ENCODE peak calls at places on chromosomes 16 and 17, in four cellular contexts. One of them, this sample, is unnamed.

GRCh38 chr17:60371818-60372510 is 20.0 kb downstream of the USP32 start:
- DNase-seq in K562: no peak
- DNase-seq in GM12878: no peak
- DNase-seq in HepG2: no peak
- DNase-seq in this sample: no peak

GRCh38 chr17:78898075-78898836 is 4.7 kb downstream of the CEP295NL start:
- DNase-seq in HepG2: no peak
- DNase-seq in GM12878: no peak
- DNase-seq in K562: no peak
- DNase-seq in this sample: no peak

GRCh38 chr16:71414038-71414437 is 27.8 kb downstream of the TLE7 start:
- DNase-seq in K562: no peak
- DNase-seq in HepG2: no peak
- DNase-seq in GM12878: no peak
- DNase-seq in this sample: no peak

GRCh38 chr17:2796164-2797140 is at the start of gene RAP1GAP2:
- DNase-seq in HepG2: no peak
- DNase-seq in K562: no peak
- DNase-seq in GM12878: no peak
- DNase-seq in this sample: no peak

GRCh38 chr17:54426287-54426886 is 474.3 kb upstream of the TOM1L1 start:
- DNase-seq in GM12878: no peak
- DNase-seq in K562: peak
- DNase-seq in HepG2: peak
- DNase-seq in this sample: peak

GRCh38 chr16:85148959-85149358 is 36.7 kb upstream of the CIBAR2 start:
- DNase-seq in K562: no peak
- DNase-seq in HepG2: no peak
- DNase-seq in GM12878: no peak
- DNase-seq in this sample: no peak

GRCh38 chr17:39144414-39144813 is 7.0 kb downstream of the PLXDC1 start:
- DNase-seq in HepG2: no peak
- DNase-seq in K562: no peak
- DNase-seq in GM12878: no peak
- DNase-seq in this sample: no peak

GRCh38 chr16:64545769-64546168 is 576.1 kb downstream of the CDH11 start:
- DNase-seq in GM12878: no peak
- DNase-seq in HepG2: no peak
- DNase-seq in K562: no peak
- DNase-seq in this sample: no peak

GRCh38 chr17:75067856-75068255 is 19.9 kb upstream of the SLC16A5 start:
- DNase-seq in K562: no peak
- DNase-seq in GM12878: no peak
- DNase-seq in HepG2: no peak
- DNase-seq in this sample: no peak

GRCh38 chr17:82667668-82668000 is 19.4 kb upstream of the WDR45B start:
- DNase-seq in HepG2: no peak
- DNase-seq in GM12878: no peak
- DNase-seq in K562: no peak
- DNase-seq in this sample: no peak
- TF ChIP-seq NFIC in HepG2: no peak
- TF ChIP-seq NFIC in GM12878: no peak
- TF ChIP-seq NFIC in K562: no peak
- TF ChIP-seq NFIC in this sample: no peak

GRCh38 chr16:53504161-53504663 is 1.2 kb upstream of the AKTIP start:
- DNase-seq in GM12878: no peak
- DNase-seq in HepG2: no peak
- DNase-seq in K562: no peak
- DNase-seq in this sample: peak
- TF ChIP-seq NFIC in GM12878: no peak
- TF ChIP-seq NFIC in HepG2: no peak
- TF ChIP-seq NFIC in K562: no peak
- TF ChIP-seq NFIC in this sample: no peak

GRCh38 chr17:6799738-6800137 is 23.7 kb downstream of the FBXO39 start:
- DNase-seq in GM12878: no peak
- DNase-seq in K562: no peak
- DNase-seq in HepG2: no peak
- DNase-seq in this sample: no peak

GRCh38 chr17:6793748-6794493 is 17.9 kb downstream of the FBXO39 start:
- DNase-seq in HepG2: no peak
- DNase-seq in GM12878: no peak
- DNase-seq in K562: no peak
- DNase-seq in this sample: no peak

GRCh38 chr17:6796017-6796886 is 20.2 kb downstream of the FBXO39 start:
- DNase-seq in GM12878: no peak
- DNase-seq in K562: no peak
- DNase-seq in HepG2: peak
- DNase-seq in this sample: no peak

GRCh38 chr17:6797718-6798351 is 21.8 kb downstream of the FBXO39 start:
- DNase-seq in GM12878: no peak
- DNase-seq in K562: no peak
- DNase-seq in HepG2: peak
- DNase-seq in this sample: no peak

DNA sequence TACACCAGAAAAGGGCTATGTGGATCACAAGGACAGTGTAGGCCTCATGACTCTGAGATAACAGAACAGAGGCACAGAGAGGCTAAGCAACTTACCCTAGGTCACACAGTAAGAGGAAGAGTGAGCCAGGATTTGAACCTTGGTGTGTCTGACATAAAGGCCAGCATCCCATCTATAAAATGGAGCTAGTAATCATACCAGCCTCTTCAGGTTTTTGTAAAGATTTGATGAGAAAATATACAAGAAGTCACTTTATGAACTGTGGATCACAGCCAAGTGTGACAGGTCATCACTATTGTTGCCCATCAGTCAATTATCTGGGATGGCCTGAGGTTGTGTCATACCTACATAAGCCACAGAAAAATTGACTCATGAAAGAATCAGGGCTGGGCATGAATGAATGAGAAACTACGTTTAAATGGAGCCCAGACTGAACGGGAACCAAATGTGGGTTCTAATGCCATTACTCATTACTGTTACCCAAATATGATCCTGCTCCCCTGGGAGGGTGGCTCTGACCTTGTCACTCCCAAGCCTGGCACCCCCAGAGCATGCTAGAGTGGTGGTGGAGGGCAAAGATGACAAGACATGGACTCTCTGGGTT is 21.0 kb downstream of the FBXO39 start:
- DNase-seq in GM12878: no peak
- DNase-seq in HepG2: no peak
- DNase-seq in K562: no peak
- DNase-seq in this sample: no peak
- TF ChIP-seq NFIC in GM12878: no peak
- TF ChIP-seq NFIC in HepG2: no peak
- TF ChIP-seq NFIC in K562: no peak
- TF ChIP-seq NFIC in this sample: no peak

DNA sequence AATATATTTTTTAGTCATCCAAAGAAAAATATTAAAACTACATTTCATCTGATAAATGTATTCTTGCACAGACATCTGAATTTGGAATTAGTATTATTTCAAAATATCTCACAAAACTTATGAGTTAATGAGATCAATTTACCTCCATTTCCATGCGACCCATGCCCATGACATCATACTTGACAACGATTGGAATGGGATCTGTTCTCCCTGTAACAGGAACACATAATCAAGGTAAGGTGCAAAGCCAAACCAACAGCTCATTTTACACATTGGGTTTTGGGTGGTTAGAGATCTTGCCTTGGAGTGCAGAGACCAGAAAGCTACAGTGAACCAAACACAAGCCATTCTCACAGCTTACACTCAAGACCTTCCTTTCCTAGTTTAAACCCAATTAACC is 46.9 kb upstream of the ITGA2B start:
- DNase-seq in HepG2: no peak
- DNase-seq in K562: no peak
- DNase-seq in GM12878: no peak
- DNase-seq in this sample: no peak
- TF ChIP-seq NFIC in HepG2: no peak
- TF ChIP-seq NFIC in K562: no peak
- TF ChIP-seq NFIC in GM12878: no peak
- TF ChIP-seq NFIC in this sample: no peak

GRCh38 chr16:47634126-47634525 is 173.0 kb downstream of the PHKB start:
- DNase-seq in GM12878: no peak
- DNase-seq in K562: no peak
- DNase-seq in HepG2: peak
- DNase-seq in this sample: no peak

GRCh38 chr16:47631131-47631530 is 170.0 kb downstream of the PHKB start:
- DNase-seq in K562: no peak
- DNase-seq in HepG2: no peak
- DNase-seq in GM12878: no peak
- DNase-seq in this sample: no peak

GRCh38 chr16:47638175-47638574 is 177.0 kb downstream of the PHKB start:
- DNase-seq in K562: no peak
- DNase-seq in GM12878: no peak
- DNase-seq in HepG2: no peak
- DNase-seq in this sample: no peak

GRCh38 chr16:47636501-47637090 is 175.5 kb downstream of the PHKB start:
- DNase-seq in K562: no peak
- DNase-seq in HepG2: no peak
- DNase-seq in GM12878: no peak
- DNase-seq in this sample: no peak
- TF ChIP-seq NFIC in K562: no peak
- TF ChIP-seq NFIC in HepG2: no peak
- TF ChIP-seq NFIC in GM12878: no peak
- TF ChIP-seq NFIC in this sample: no peak

DNA sequence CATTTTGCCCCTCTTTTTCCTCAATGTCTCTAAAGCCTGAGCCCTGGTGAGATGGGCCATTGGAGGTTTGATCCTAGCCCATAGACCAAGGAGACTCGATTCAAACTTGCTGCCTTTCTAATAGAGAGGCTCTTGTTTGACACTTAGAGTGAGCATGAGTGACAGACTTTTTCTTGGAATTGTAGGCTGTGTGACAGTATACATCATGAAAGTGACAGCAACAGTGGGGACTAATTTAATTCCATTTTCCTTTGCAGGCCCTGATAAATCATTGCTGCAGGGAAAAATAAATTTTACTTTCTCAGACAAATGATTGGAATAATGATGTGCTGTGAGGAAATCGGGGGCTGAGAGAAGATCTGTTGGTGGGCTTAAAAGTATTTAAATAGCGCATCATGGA is 169.0 kb upstream of the NOL11 start:
- DNase-seq in GM12878: no peak
- DNase-seq in K562: no peak
- DNase-seq in HepG2: no peak
- DNase-seq in this sample: no peak
- TF ChIP-seq NFIC in GM12878: no peak
- TF ChIP-seq NFIC in K562: no peak
- TF ChIP-seq NFIC in HepG2: no peak
- TF ChIP-seq NFIC in this sample: no peak

GRCh38 chr16:50528820-50529219 is 19.4 kb upstream of the NKD1 start:
- DNase-seq in K562: no peak
- DNase-seq in GM12878: no peak
- DNase-seq in HepG2: no peak
- DNase-seq in this sample: no peak

GRCh38 chr16:50525716-50526115 is 22.5 kb upstream of the NKD1 start:
- DNase-seq in K562: no peak
- DNase-seq in GM12878: no peak
- DNase-seq in HepG2: no peak
- DNase-seq in this sample: no peak

GRCh38 chr16:50526249-50526648 is 21.9 kb upstream of the NKD1 start:
- DNase-seq in K562: no peak
- DNase-seq in GM12878: no peak
- DNase-seq in HepG2: no peak
- DNase-seq in this sample: no peak

GRCh38 chr16:50529334-50529733 is 18.9 kb upstream of the NKD1 start:
- DNase-seq in HepG2: no peak
- DNase-seq in GM12878: no peak
- DNase-seq in K562: no peak
- DNase-seq in this sample: no peak

DNA sequence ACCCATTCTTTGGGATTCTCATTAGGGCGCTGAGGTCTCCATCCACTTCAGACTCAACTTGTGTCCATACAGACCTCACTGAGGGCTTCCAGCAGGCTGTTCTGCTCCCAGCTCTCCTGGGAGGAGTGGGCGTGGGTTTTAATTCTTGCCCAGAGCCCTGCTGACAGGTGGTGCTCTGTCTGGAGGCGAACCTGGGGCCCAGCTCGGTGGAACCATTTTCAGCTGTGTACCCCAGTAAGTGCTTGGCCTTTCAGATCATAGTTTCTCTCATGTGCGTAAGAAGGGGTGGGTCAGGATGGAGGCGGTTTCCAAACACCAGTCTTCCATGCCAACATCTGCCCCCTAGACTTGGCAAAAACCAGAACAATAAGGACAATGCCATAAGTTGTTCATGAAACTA is 21.4 kb upstream of the NKD1 start:
- DNase-seq in GM12878: no peak
- DNase-seq in K562: no peak
- DNase-seq in HepG2: no peak
- DNase-seq in this sample: no peak
- TF ChIP-seq NFIC in GM12878: no peak
- TF ChIP-seq NFIC in K562: no peak
- TF ChIP-seq NFIC in HepG2: no peak
- TF ChIP-seq NFIC in this sample: no peak

DNA sequence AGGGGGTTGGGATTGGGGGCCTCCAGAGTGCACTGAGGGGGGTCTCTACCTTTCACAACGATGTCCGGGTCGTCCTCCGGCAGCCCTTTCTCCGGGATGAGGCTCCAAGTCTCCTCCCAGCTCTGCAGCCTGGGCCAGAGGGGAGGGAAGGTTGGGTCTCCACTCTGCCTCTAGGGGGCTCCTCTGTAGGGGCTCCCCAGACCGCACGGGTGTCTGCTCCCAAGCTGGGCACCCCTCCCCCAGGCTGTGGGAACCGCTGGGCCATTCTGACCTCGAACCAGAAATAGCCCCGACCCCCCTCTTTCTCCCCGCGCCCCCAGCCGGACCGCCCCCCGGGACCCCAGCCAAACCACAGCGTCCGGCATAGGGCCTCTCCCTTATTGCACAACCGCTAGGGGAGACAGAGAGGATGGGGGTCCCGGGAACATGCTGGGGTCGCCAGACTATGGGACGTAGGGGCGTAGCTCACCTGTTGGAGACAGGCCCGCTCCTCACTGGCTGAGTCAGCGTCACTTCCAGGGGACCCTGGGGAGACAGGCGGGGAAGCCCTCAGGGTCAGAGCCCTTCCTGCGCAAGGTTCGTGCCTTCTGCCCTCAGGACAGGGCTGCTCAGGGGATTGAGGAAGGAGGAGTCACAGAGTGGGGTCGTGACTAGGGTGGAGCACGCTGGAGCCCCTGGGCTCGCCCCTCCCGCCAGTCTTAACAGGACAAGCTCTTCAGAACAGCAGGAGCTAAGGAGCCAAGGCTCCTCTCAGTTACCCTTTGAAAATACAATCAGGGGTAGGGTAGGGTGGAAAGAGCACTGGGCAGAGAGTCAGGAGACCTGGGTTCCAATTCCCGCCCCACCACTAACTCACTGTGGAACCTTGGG is 2.7 kb downstream of the PLEKHH3 start:
- DNase-seq in K562: peak
- DNase-seq in GM12878: no peak
- DNase-seq in HepG2: peak
- DNase-seq in this sample: peak
- TF ChIP-seq NFIC in K562: peak
- TF ChIP-seq NFIC in GM12878: no peak
- TF ChIP-seq NFIC in HepG2: no peak
- TF ChIP-seq NFIC in this sample: no peak

DNA sequence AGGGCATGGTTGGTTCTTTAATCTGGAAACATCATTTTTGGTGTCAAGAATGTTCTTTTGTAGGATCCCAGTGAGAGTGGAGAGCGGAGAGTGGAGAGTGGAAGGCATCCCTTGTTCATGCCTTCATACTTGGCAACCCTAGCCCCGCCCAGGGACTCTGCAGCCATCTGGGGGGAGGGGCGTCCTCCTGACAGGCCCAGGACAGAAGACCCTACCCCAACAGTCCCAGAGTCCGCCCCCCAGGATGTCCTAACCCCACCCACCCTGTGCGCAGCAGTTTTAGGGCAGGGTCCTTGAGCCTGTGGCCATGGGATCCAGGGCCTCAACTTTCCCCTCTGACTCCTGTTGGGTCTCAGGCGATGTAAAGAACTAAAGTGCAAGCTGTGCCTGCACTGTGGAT is 4.5 kb downstream of the SLC26A11 start:
- DNase-seq in GM12878: no peak
- DNase-seq in K562: no peak
- DNase-seq in HepG2: no peak
- DNase-seq in this sample: no peak
- TF ChIP-seq NFIC in GM12878: no peak
- TF ChIP-seq NFIC in K562: no peak
- TF ChIP-seq NFIC in HepG2: no peak
- TF ChIP-seq NFIC in this sample: no peak

This sample was measured in SK-N-SH.